ENCODE peak calls at places on chromosomes 11 and 22, in five cellular contexts. M, O, L, K and B are unnamed samples.
A peak's percentile ranks its signal among the peaks of the same experiment; 100 is the strongest.

GRCh38 chr22:23282089-23282501 is 101.8 kb downstream of the BCR start:
- DNase-seq in O (no peak), L (peak; percentile 47), K (no peak), M (peak; percentile 67), B (no peak)

GRCh38 chr22:29044657-29045176 is 16.9 kb downstream of the C22orf31 start:
- DNase-seq in M (no peak), O (no peak), K (no peak), L (no peak), B (no peak)

GRCh38 chr11:104774578-104774977 is 123.7 kb downstream of the CASP12 start:
- DNase-seq in M (no peak), O (no peak), K (no peak), L (no peak), B (no peak)

GRCh38 chr22:44583076-44583760 is 85.2 kb upstream of the RTL6 start:
- DNase-seq in M (no peak), O (no peak), L (no peak), K (no peak), B (no peak)

GRCh38 chr11:2653930-2654739 is 45.7 kb downstream of the KCNQ1OT1 start:
- DNase-seq in O (no peak), K (no peak), L (no peak), M (peak; percentile 79), B (peak; percentile 6)

GRCh38 chr11:68775951-68776388 is 24.6 kb upstream of the TESMIN start:
- DNase-seq in L (no peak), O (no peak), M (no peak), K (no peak), B (no peak)

GRCh38 chr11:120139316-120140069 is 1.6 kb upstream of the TRIM29 start:
- DNase-seq in M (no peak), K (no peak), O (no peak), L (no peak), B (no peak)

GRCh38 chr22:21443735-21444421 is 23.3 kb upstream of the TMEM191C start:
- DNase-seq in L (no peak), K (no peak), M (no peak), O (peak; percentile 13), B (no peak)

GRCh38 chr11:77200869-77201268 is 72.8 kb downstream of the MYO7A start:
- DNase-seq in K (no peak), L (no peak), M (no peak), O (no peak), B (no peak)